ENCODE peak calls at places on chromosome 18, in seven cellular contexts. F is adrenal gland, O is prostate gland, Q is esophagus squamous epithelium, P is A549, V is spleen, H is GM12878. M is an unnamed sample. For H3K4me1 and H3K9me3, the result is how much of the 10 kb centered on the place peaks cover.

GRCh38 chr18:22817844-22818243 is 115.3 kb upstream of the RBBP8 start:
- DNase-seq in F (no peak), O (no peak), Q (no peak), P (no peak), V (no peak), H (no peak), M (no peak)

GRCh38 chr18:49619792-49620191 is 57.9 kb downstream of the LIPG start:
- DNase-seq in F (no peak), O (no peak), Q (no peak), P (no peak), V (no peak), H (no peak), M (no peak)

GRCh38 chr18:44680271-44681038 is at the start of gene SETBP1:
- DNase-seq in F (peak), O (peak), Q (peak), P (peak), V (peak), H (no peak), M (peak)

GRCh38 chr18:5066380-5066977 is 130.6 kb downstream of the AKAIN1 start:
- DNase-seq in F (no peak), O (no peak), Q (no peak), P (peak), V (no peak), H (no peak), M (no peak)

GRCh38 chr18:11071300-11071699 is 78.1 kb downstream of the PIEZO2 start:
- DNase-seq in F (no peak), O (no peak), Q (no peak), P (no peak), V (no peak), H (no peak), M (no peak)

GRCh38 chr18:23072079-23072478 is 63.2 kb upstream of the CABLES1 start:
- DNase-seq in F (no peak), O (no peak), Q (no peak), P (no peak), V (no peak), H (no peak), M (no peak)

GRCh38 chr18:961644-962355 is 57.1 kb downstream of the ADCYAP1 start:
- DNase-seq in F (peak), O (no peak), Q (no peak), P (peak), V (no peak), H (no peak), M (no peak)

GRCh38 chr18:75984853-75985252 is 510.2 kb downstream of the ZNF516 start:
- DNase-seq in F (no peak), O (no peak), Q (no peak), P (no peak), V (no peak), H (no peak), M (no peak)

GRCh38 chr18:13216732-13217465 is 1.7 kb upstream of the LDLRAD4 start:
- DNase-seq in F (peak), O (no peak), Q (no peak), P (no peak), V (no peak), H (no peak), M (peak)

GRCh38 chr18:13217971-13218375 is 587 bp upstream of the LDLRAD4 start:
- DNase-seq in F (peak), O (no peak), Q (no peak), P (no peak), V (no peak), H (no peak), M (no peak)

GRCh38 chr18:13216092-13216582 is 2.4 kb upstream of the LDLRAD4 start:
- DNase-seq in F (peak), O (peak), Q (no peak), P (peak), V (no peak), H (peak), M (peak)

GRCh38 chr18:13218376-13219011 is at the start of gene LDLRAD4:
- DNase-seq in F (peak), O (peak), Q (no peak), P (no peak), V (no peak), H (no peak), M (no peak)

GRCh38 chr18:13217466-13217961 is 1.0 kb upstream of the LDLRAD4 start:
- DNase-seq in F (peak), O (peak), Q (no peak), P (peak), V (peak), H (no peak), M (peak)
- H3K4me1 ChIP-seq in F (under half), O (under half), Q (under half), P (under half), V (half or more), H (under half), M (under half)

GRCh38 chr18:48538531-48539405 is at the start of gene CTIF:
- DNase-seq in F (peak), O (peak), Q (peak), P (peak), V (peak), H (peak), M (peak)
- TF ChIP-seq POLR2A in F (peak), O (peak), Q (peak), P (peak), V (no peak), H (peak), M (peak)

GRCh38 chr18:35271656-35272055 is 18.4 kb downstream of the ZSCAN30 start:
- DNase-seq in F (no peak), O (no peak), Q (no peak), P (no peak), V (no peak), H (no peak), M (no peak)

GRCh38 chr18:35264409-35264808 is 23.6 kb downstream of the ZNF397 start:
- DNase-seq in F (no peak), O (no peak), Q (no peak), P (no peak), V (no peak), H (no peak), M (no peak)

GRCh38 chr18:35268811-35269210 is 21.2 kb downstream of the ZSCAN30 start:
- DNase-seq in F (no peak), O (no peak), Q (no peak), P (no peak), V (no peak), H (no peak), M (no peak)

GRCh38 chr18:35267161-35267651 is 22.8 kb downstream of the ZSCAN30 start:
- DNase-seq in F (peak), O (peak), Q (peak), P (no peak), V (peak), H (no peak), M (peak)

GRCh38 chr18:35267809-35268208 is 22.2 kb downstream of the ZSCAN30 start:
- DNase-seq in F (peak), O (no peak), Q (no peak), P (no peak), V (peak), H (no peak), M (no peak)
- H3K9me3 ChIP-seq in F (under half), O (under half), Q (under half), P (under half), V (under half), H (under half), M (under half)

GRCh38 chr18:35875566-35875965 is 96.9 kb upstream of the RMP24 start:
- DNase-seq in F (no peak), O (no peak), Q (no peak), P (no peak), V (no peak), H (no peak), M (no peak)

GRCh38 chr18:35871337-35871736 is 101.1 kb upstream of the RMP24 start:
- DNase-seq in F (no peak), O (no peak), Q (no peak), P (no peak), V (no peak), H (no peak), M (no peak)

GRCh38 chr18:35880788-35881455 is 91.6 kb upstream of the RMP24 start:
- DNase-seq in F (no peak), O (no peak), Q (no peak), P (no peak), V (no peak), H (no peak), M (no peak)

DNA sequence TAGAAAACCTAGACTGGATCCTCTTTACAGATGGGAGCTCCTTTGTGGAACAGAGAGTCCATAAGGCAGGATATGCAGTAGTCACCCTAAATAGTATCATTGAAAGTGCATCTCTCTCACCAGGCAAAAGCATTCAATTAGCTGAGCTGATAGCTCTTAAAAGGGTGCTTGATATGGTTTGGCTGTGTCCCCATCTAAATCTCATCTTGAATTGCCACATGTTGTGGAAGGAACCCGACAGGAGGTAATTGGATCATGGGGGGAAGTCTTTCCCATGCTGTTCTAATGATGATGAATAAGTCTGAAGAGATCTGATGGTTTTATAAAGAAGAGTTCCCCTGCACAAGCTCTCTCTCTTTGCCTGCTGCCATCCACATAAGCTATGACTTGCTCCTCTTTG is 96.2 kb upstream of the RMP24 start:
- DNase-seq in F (no peak), O (no peak), Q (no peak), P (no peak), V (no peak), H (no peak), M (no peak)
- H3K4me1 ChIP-seq in F (under half), O (under half), Q (under half), P (under half), V (under half), H (under half), M (under half)

GRCh38 chr18:3180325-3180724 is 39.4 kb downstream of the MYOM1 start:
- DNase-seq in F (no peak), O (no peak), Q (no peak), P (no peak), V (no peak), H (no peak), M (no peak)

GRCh38 chr18:3186678-3187658 is 32.8 kb downstream of the MYOM1 start:
- DNase-seq in F (no peak), O (no peak), Q (no peak), P (peak), V (no peak), H (no peak), M (no peak)

GRCh38 chr18:3183103-3183717 is 36.6 kb downstream of the MYOM1 start:
- DNase-seq in F (no peak), O (no peak), Q (no peak), P (no peak), V (no peak), H (no peak), M (no peak)

GRCh38 chr18:3179430-3180089 is 40.2 kb downstream of the MYOM1 start:
- DNase-seq in F (no peak), O (no peak), Q (no peak), P (no peak), V (no peak), H (peak), M (peak)

GRCh38 chr18:3184275-3184963 is 35.3 kb downstream of the MYOM1 start:
- DNase-seq in F (no peak), O (no peak), Q (no peak), P (no peak), V (no peak), H (no peak), M (no peak)
- TF ChIP-seq POLR2A in F (no peak), O (no peak), Q (no peak), P (no peak), V (no peak), H (no peak), M (no peak)

M was measured in gastrocnemius medialis.